ENCODE peak calls at places on chromosomes 5 and 9, in seven cellular contexts. R, N, B, Q, F, U and K are unnamed samples.

GRCh38 chr5:132283423-132284043 is 10.7 kb upstream of the SLC22A4 start:
- DNase-seq in R (no peak), N (peak), B (peak), Q (peak), F (no peak), U (no peak), K (peak)

GRCh38 chr9:90002299-90003045 is 397.7 kb downstream of the GADD45G start:
- DNase-seq in R (no peak), N (no peak), B (no peak), Q (no peak), F (no peak), U (no peak), K (peak)

GRCh38 chr5:132408456-132408855 is 38.9 kb downstream of the SLC22A5 start:
- DNase-seq in R (no peak), N (no peak), B (no peak), Q (no peak), F (no peak), U (no peak), K (no peak)

GRCh38 chr9:125176632-125177031 is 13.0 kb downstream of the PPP6C start:
- DNase-seq in R (no peak), N (no peak), B (no peak), Q (no peak), F (no peak), U (no peak), K (no peak)

GRCh38 chr5:144237851-144238250 is 67.2 kb downstream of the KCTD16 start:
- DNase-seq in R (no peak), N (no peak), B (no peak), Q (peak), F (no peak), U (no peak), K (no peak)

GRCh38 chr9:87040410-87041009 is 93.2 kb upstream of the GAS1 start:
- DNase-seq in R (no peak), N (no peak), B (no peak), Q (no peak), F (no peak), U (no peak), K (peak)

GRCh38 chr9:129027685-129028191 is 393 bp downstream of the SH3GLB2 start:
- DNase-seq in R (peak), N (no peak), B (peak), Q (peak), F (no peak), U (peak), K (no peak)

GRCh38 chr9:79609468-79610018 is 37.8 kb downstream of the TLE4 start:
- DNase-seq in R (no peak), N (no peak), B (no peak), Q (no peak), F (no peak), U (no peak), K (no peak)

GRCh38 chr9:23938908-23939307 is 112.9 kb upstream of the ELAVL2 start:
- DNase-seq in R (no peak), N (no peak), B (no peak), Q (no peak), F (no peak), U (no peak), K (no peak)

GRCh38 chr9:91332476-91333231 is 29.1 kb downstream of the AUH start:
- DNase-seq in R (no peak), N (no peak), B (peak), Q (no peak), F (no peak), U (no peak), K (no peak)